ENCODE peak calls at places on chromosomes 6 and 20, in eight cellular contexts. N is stomach, Y is A549, A is HepG2, U is esophagus squamous epithelium, E is prostate gland, T is HCT116, S is endothelial cell of umbilical vein. D is an unnamed sample.

GRCh38 chr6:33453361-33454008 is 891 bp upstream of the ZBTB9 start:
- DNase-seq in N (no peak), Y (no peak), A (no peak), U (no peak), E (no peak), T (no peak), S (no peak), D (no peak)

GRCh38 chr6:28657756-28658465 is 132.2 kb downstream of the GPX5 start:
- DNase-seq in N (no peak), Y (peak), A (peak), U (no peak), E (no peak), T (peak), S (peak), D (no peak)

GRCh38 chr6:144335315-144335861 is 50.3 kb downstream of the UTRN start:
- DNase-seq in N (no peak), Y (no peak), A (no peak), U (no peak), E (no peak), T (no peak), S (no peak), D (no peak)

GRCh38 chr6:100126682-100127484 is 132.9 kb upstream of the MCHR2 start:
- DNase-seq in N (no peak), Y (no peak), A (no peak), U (no peak), E (no peak), T (no peak), S (no peak), D (no peak)

GRCh38 chr6:159968295-159969203 is at the start of gene IGF2R:
- DNase-seq in N (peak), Y (peak), A (peak), U (peak), E (peak), T (peak), S (peak), D (peak)

GRCh38 chr6:139278190-139278589 is 13.6 kb downstream of the TXLNB start:
- DNase-seq in N (no peak), Y (no peak), A (no peak), U (no peak), E (no peak), T (no peak), S (no peak), D (no peak)

GRCh38 chr6:147624946-147625515 is 116.5 kb downstream of the SAMD5 start:
- DNase-seq in N (no peak), Y (no peak), A (no peak), U (no peak), E (no peak), T (no peak), S (no peak), D (no peak)

GRCh38 chr6:152146385-152146784 is 338.9 kb downstream of the ESR1 start:
- DNase-seq in N (no peak), Y (no peak), A (no peak), U (no peak), E (no peak), T (no peak), S (no peak), D (no peak)

GRCh38 chr6:144036064-144036873 is 28.2 kb upstream of the PLAGL1 start:
- DNase-seq in N (no peak), Y (no peak), A (peak), U (no peak), E (no peak), T (no peak), S (peak), D (peak)

GRCh38 chr6:107624541-107624940 is 134.6 kb downstream of the SOBP start:
- DNase-seq in N (no peak), Y (no peak), A (no peak), U (no peak), E (no peak), T (no peak), S (peak), D (no peak)

GRCh38 chr20:45041464-45042337 is 59.2 kb downstream of the KCNS1 start:
- DNase-seq in N (no peak), Y (peak), A (no peak), U (no peak), E (no peak), T (peak), S (peak), D (no peak)

GRCh38 chr6:108736832-108737231 is 111.4 kb upstream of the ARMC2 start:
- DNase-seq in N (no peak), Y (peak), A (peak), U (no peak), E (no peak), T (peak), S (peak), D (no peak)

GRCh38 chr6:24931752-24932691 is 3.7 kb downstream of the RIPOR2 start:
- DNase-seq in N (no peak), Y (no peak), A (no peak), U (no peak), E (no peak), T (no peak), S (peak), D (peak)

GRCh38 chr20:62238569-62239277 is 402 bp downstream of the OSBPL2 start:
- DNase-seq in N (peak), Y (no peak), A (no peak), U (no peak), E (no peak), T (no peak), S (peak), D (no peak)

GRCh38 chr6:72748759-72749158 is 126.9 kb downstream of the KCNQ5 start:
- DNase-seq in N (no peak), Y (peak), A (no peak), U (no peak), E (peak), T (no peak), S (no peak), D (no peak)

GRCh38 chr6:3456794-3457709 is at the start of gene SLC22A23:
- DNase-seq in N (peak), Y (peak), A (peak), U (no peak), E (peak), T (peak), S (peak), D (peak)

GRCh38 chr20:54643761-54644160 is 168.4 kb downstream of the DOK5 start:
- DNase-seq in N (no peak), Y (no peak), A (no peak), U (no peak), E (no peak), T (no peak), S (no peak), D (no peak)

GRCh38 chr6:142881771-142882170 is 63.2 kb downstream of the HIVEP2 start:
- DNase-seq in N (no peak), Y (no peak), A (no peak), U (no peak), E (no peak), T (no peak), S (no peak), D (no peak)

GRCh38 chr6:34689742-34690141 is 6.8 kb downstream of the ILRUN start:
- DNase-seq in N (no peak), Y (no peak), A (no peak), U (no peak), E (no peak), T (no peak), S (no peak), D (no peak)

GRCh38 chr6:39929733-39930461 is 4.4 kb downstream of the MOCS1 start:
- DNase-seq in N (no peak), Y (no peak), A (peak), U (no peak), E (no peak), T (no peak), S (peak), D (peak)

GRCh38 chr6:64815718-64816117 is 891.3 kb downstream of the EYS start:
- DNase-seq in N (no peak), Y (no peak), A (peak), U (no peak), E (no peak), T (no peak), S (no peak), D (no peak)

GRCh38 chr6:68572525-68572924 is 62.6 kb upstream of the ADGRB3 start:
- DNase-seq in N (no peak), Y (peak), A (peak), U (no peak), E (no peak), T (no peak), S (no peak), D (no peak)

GRCh38 chr6:82097676-82098075 is 149.9 kb downstream of the IBTK start:
- DNase-seq in N (no peak), Y (peak), A (peak), U (no peak), E (no peak), T (no peak), S (no peak), D (no peak)

GRCh38 chr20:21521596-21522478 is 8.0 kb upstream of the NKX2-2 start:
- DNase-seq in N (no peak), Y (no peak), A (no peak), U (no peak), E (no peak), T (no peak), S (no peak), D (no peak)

GRCh38 chr20:15889073-15889923 is 684.0 kb downstream of the KIF16B start:
- DNase-seq in N (no peak), Y (no peak), A (no peak), U (no peak), E (no peak), T (no peak), S (no peak), D (no peak)

GRCh38 chr6:90370493-90370959 is 73.9 kb upstream of the BACH2 start:
- DNase-seq in N (no peak), Y (no peak), A (no peak), U (no peak), E (no peak), T (no peak), S (no peak), D (no peak)

GRCh38 chr6:160069050-160069454 is 52.6 kb upstream of the SLC22A1 start:
- DNase-seq in N (no peak), Y (no peak), A (no peak), U (no peak), E (no peak), T (no peak), S (no peak), D (no peak)

GRCh38 chr20:18032977-18033892 is 24.5 kb downstream of the OVOL2 start:
- DNase-seq in N (no peak), Y (no peak), A (peak), U (no peak), E (no peak), T (no peak), S (no peak), D (no peak)

GRCh38 chr6:35739645-35740517 is 3.0 kb downstream of the ARMC12 start:
- DNase-seq in N (no peak), Y (no peak), A (peak), U (no peak), E (no peak), T (no peak), S (no peak), D (peak)
- H3K4me3 ChIP-seq in N (no peak), Y (no peak), A (no peak), U (no peak), E (no peak), T (no peak), S (no peak), D (no peak)

GRCh38 chr6:157239671-157240058 is 83.7 kb downstream of the TMEM242 start:
- DNase-seq in N (no peak), Y (no peak), A (no peak), U (no peak), E (no peak), T (no peak), S (no peak), D (no peak)
- H3K27ac ChIP-seq in N (peak), Y (no peak), A (no peak), U (peak), E (peak), T (no peak), S (no peak), D (peak)

DNA sequence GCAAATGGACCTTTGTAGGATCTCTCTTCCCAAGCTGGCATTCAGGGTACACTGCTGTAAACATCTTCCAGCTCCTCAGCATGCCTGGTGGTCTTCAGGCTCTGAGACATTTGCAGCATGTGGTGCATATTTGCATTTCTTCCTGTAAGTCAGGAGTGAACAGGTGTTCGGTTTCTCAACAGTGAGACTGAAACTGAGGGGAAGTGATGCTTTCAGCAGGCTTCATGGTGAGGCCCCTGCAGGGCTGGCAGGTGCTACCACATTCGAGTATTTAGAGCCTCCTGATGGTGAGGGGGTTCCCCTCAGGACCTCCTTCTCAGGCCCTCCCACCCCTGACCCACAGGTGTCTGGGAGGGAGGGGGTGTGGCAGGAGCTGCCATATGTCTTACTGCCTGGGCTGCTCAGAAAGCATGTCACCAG is 15.1 kb downstream of the MYBL2 start:
- DNase-seq in N (no peak), Y (no peak), A (no peak), U (peak), E (no peak), T (no peak), S (no peak), D (peak)
- TF ChIP-seq POLR2A in N (no peak), Y (no peak), A (no peak), U (no peak), E (no peak), T (no peak), S (no peak), D (peak)

DNA sequence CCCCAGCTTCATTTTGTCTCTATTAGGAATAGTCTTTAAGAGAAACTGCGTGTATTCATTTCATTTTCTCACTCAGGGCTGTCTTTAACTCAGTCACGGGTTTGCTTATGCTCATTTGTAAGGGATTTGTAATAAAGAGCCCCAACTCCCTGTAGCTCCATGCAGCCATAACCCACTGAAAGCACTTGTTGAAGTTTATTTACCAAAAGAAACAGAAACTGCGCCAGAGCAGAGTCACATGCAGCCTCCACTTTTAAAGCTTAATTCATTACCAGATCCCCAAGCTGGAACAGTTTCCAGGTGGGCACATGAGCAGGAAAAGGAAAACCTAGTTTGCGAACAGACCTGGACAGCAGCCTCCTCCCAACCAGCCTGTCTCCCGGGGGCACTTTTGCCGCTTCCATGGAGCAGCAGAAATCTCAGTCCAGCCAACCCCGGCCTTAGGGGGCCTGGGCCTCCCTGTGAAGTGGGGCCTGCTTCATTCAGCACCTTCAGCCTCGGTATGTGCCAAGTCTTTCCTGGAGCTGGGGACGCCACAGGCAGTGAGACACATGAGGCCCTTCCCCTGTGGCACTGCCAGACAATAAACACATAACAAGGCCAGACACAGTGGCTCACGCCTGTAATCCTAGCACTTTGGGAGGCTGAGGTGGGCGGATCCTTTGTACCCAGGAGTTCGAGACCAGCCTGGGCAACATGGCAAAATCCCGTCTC is 4.5 kb downstream of the BCAS4 start:
- DNase-seq in N (no peak), Y (no peak), A (no peak), U (no peak), E (no peak), T (no peak), S (no peak), D (peak)
- H3K4me3 ChIP-seq in N (no peak), Y (no peak), A (no peak), U (no peak), E (no peak), T (no peak), S (no peak), D (no peak)

DNA sequence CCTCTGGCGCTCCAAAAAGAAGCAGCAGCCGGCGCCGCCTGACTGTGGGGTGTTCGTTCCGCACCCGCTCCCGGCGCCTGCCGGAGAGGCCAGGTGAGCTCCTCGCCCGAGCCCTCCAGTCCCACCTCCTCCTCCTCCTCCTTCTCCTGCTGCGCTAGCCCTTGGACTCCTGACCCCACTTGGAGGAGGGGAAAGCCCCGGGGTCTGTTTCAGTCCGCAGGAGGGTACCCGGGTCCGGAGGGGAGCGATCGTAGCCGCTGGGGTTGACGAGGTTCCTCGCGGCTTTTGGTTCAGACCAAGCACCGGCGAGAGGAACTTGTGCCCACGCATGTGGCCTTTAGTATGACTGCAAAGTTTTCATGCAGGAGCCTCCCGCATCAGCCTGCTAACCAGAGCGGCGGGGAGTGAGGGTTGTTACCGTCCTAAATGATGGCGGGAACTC is 493 bp downstream of the CRYBG1 start:
- DNase-seq in N (no peak), Y (no peak), A (no peak), U (no peak), E (peak), T (no peak), S (no peak), D (peak)
- H3K27ac ChIP-seq in N (no peak), Y (peak), A (no peak), U (peak), E (peak), T (peak), S (no peak), D (no peak)

DNA sequence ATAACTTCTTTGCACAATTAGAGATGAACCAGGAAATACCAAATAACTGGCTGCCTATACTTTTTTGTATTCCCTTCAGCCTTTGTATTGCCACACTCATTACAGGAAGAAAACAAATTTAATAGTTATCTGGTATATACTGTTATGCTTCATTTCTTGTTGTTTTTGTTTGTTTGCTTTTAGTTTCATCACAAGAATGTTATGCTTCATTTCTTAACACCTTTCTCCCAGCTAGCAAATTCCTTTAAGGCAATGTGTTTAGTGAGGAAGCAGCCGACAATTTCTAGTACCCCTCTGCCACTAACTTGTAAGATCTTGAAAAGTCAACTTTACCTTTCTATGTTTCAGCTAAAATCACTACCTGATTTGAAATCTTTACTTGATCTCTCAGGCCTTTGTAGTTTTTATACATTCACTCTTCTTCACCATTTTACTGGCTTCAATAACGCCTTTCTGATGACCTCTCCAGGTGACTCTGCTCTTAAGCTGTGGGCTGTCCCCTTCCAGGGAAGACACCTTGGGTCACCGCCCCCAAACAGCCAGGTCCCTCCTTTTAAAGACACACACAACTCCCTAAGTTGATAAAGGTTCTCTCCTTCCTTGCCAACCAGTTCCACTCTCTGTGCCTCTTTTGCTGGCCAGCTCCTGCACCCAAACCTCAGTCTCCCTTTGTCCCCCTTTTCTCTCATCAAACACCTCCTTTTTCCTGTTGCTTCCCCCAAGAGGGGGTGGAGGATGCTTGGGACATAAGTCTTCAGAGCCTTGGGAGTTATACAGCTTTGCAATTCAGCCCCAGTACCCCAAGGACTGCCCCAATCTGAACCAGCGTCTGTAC is 1.2 kb downstream of the NCOA6 start:
- DNase-seq in N (peak), Y (peak), A (peak), U (no peak), E (peak), T (peak), S (peak), D (peak)
- TF ChIP-seq POLR2A in N (no peak), Y (peak), A (peak), U (no peak), E (peak), T (peak), S (no peak), D (no peak)

GRCh38 chr6:140897349-140897748 is 1235.4 kb upstream of the GJE1 start:
- DNase-seq in N (no peak), Y (no peak), A (peak), U (no peak), E (no peak), T (no peak), S (no peak), D (no peak)
- H3K4me3 ChIP-seq in N (no peak), Y (no peak), A (peak), U (peak), E (no peak), T (peak), S (no peak), D (no peak)

GRCh38 chr20:25035924-25036323 is 22.0 kb downstream of the ACSS1 start:
- DNase-seq in N (no peak), Y (no peak), A (no peak), U (no peak), E (no peak), T (no peak), S (no peak), D (no peak)

GRCh38 chr20:25038591-25039015 is 19.3 kb downstream of the ACSS1 start:
- DNase-seq in N (no peak), Y (no peak), A (no peak), U (no peak), E (no peak), T (no peak), S (no peak), D (peak)

GRCh38 chr20:25038103-25038410 is 19.9 kb downstream of the ACSS1 start:
- DNase-seq in N (no peak), Y (no peak), A (no peak), U (no peak), E (no peak), T (no peak), S (no peak), D (no peak)

GRCh38 chr20:25036331-25036936 is 21.5 kb downstream of the ACSS1 start:
- DNase-seq in N (no peak), Y (no peak), A (no peak), U (no peak), E (no peak), T (no peak), S (peak), D (peak)

GRCh38 chr20:25037288-25038102 is 20.4 kb downstream of the ACSS1 start:
- DNase-seq in N (no peak), Y (no peak), A (no peak), U (no peak), E (no peak), T (no peak), S (no peak), D (peak)
- H3K27ac ChIP-seq in N (peak), Y (no peak), A (no peak), U (peak), E (peak), T (no peak), S (no peak), D (peak)

GRCh38 chr6:31580807-31581437 is 1.3 kb downstream of the LTB start:
- DNase-seq in N (peak), Y (peak), A (peak), U (no peak), E (peak), T (peak), S (peak), D (peak)

GRCh38 chr6:31580446-31580755 is 1.8 kb downstream of the LTB start:
- DNase-seq in N (no peak), Y (no peak), A (no peak), U (no peak), E (no peak), T (no peak), S (no peak), D (no peak)

GRCh38 chr6:31578461-31579118 is 3.2 kb downstream of the TNF start:
- DNase-seq in N (no peak), Y (no peak), A (no peak), U (no peak), E (no peak), T (no peak), S (no peak), D (peak)

GRCh38 chr6:31579119-31579505 is 3.1 kb downstream of the LTB start:
- DNase-seq in N (no peak), Y (no peak), A (no peak), U (no peak), E (no peak), T (no peak), S (no peak), D (no peak)

GRCh38 chr6:31579546-31580445 is 2.4 kb downstream of the LTB start:
- DNase-seq in N (no peak), Y (no peak), A (no peak), U (no peak), E (no peak), T (no peak), S (no peak), D (no peak)
- TF ChIP-seq POLR2A in N (no peak), Y (no peak), A (no peak), U (no peak), E (no peak), T (no peak), S (no peak), D (no peak)